ENCODE peak calls at places on chromosomes 16 and 17, in seven cellular contexts. B is tibial nerve, Q is BE2C, U is GM23248, N is Peyer's patch, S is heart left ventricle, H is HCT116. M is an unnamed sample.

GRCh38 chr16:55912022-55912421 is 36.8 kb upstream of the CES5A start:
- DNase-seq in B (no peak), Q (no peak), U (no peak), N (no peak), S (no peak), H (no peak), M (no peak)

GRCh38 chr17:33564146-33564545 is 271.1 kb upstream of the ASIC2 start:
- DNase-seq in B (no peak), Q (no peak), U (no peak), N (no peak), S (no peak), H (no peak), M (no peak)

GRCh38 chr17:3683054-3683511 is 12.9 kb downstream of the P2RX5 start:
- DNase-seq in B (no peak), Q (peak; percentile 39), U (peak; percentile 56), N (peak; percentile 71), S (no peak), H (peak; percentile 53), M (no peak)

GRCh38 chr16:58063377-58064076 is 38.0 kb downstream of the MMP15 start:
- DNase-seq in B (no peak), Q (no peak), U (no peak), N (no peak), S (no peak), H (no peak), M (no peak)

GRCh38 chr17:48307814-48308411 is 122.1 kb downstream of the SKAP1 start:
- DNase-seq in B (no peak), Q (peak; percentile 53), U (peak; percentile 79), N (peak; percentile 84), S (no peak), H (peak; percentile 78), M (peak; percentile 48)

GRCh38 chr16:14505846-14506245 is 124.2 kb downstream of the PARN start:
- DNase-seq in B (no peak), Q (no peak), U (peak; percentile 73), N (no peak), S (no peak), H (no peak), M (no peak)

GRCh38 chr16:5042574-5043171 is 8.9 kb upstream of the NAGPA start:
- DNase-seq in B (no peak), Q (no peak), U (peak; percentile 47), N (no peak), S (no peak), H (peak; percentile 27), M (no peak)

GRCh38 chr16:17301593-17302135 is 169.1 kb downstream of the XYLT1 start:
- DNase-seq in B (no peak), Q (no peak), U (no peak), N (peak; percentile 88), S (no peak), H (no peak), M (no peak)

GRCh38 chr17:78889525-78889924 is 13.5 kb downstream of the CEP295NL start:
- DNase-seq in B (no peak), Q (no peak), U (no peak), N (peak; percentile 64), S (no peak), H (no peak), M (no peak)

GRCh38 chr17:64107517-64108235 is 22.3 kb downstream of the ERN1 start:
- DNase-seq in B (no peak), Q (no peak), U (no peak), N (no peak), S (no peak), H (no peak), M (peak; percentile 39)

GRCh38 chr16:22306788-22307187 is 9.6 kb downstream of the POLR3E start:
- DNase-seq in B (no peak), Q (no peak), U (no peak), N (no peak), S (no peak), H (no peak), M (no peak)

GRCh38 chr16:89140401-89140800 is 31.1 kb upstream of the CDH15 start:
- DNase-seq in B (no peak), Q (no peak), U (no peak), N (no peak), S (peak; percentile 23), H (no peak), M (peak; percentile 14)

GRCh38 chr16:1158456-1159324 is 5.8 kb downstream of the CACNA1H start:
- DNase-seq in B (no peak), Q (no peak), U (peak; percentile 41), N (no peak), S (peak; percentile 90), H (no peak), M (no peak)
- H3K27me3 ChIP-seq in B (no peaks in the 10 kb centered on the region), Q (peaks cover 1% of the 10 kb centered on the region), U (peaks cover 12% of the 10 kb centered on the region), N (peaks cover 12% of the 10 kb centered on the region), S (peaks cover 76% of the 10 kb centered on the region), H (no peaks in the 10 kb centered on the region), M (peaks cover 3% of the 10 kb centered on the region)

DNA sequence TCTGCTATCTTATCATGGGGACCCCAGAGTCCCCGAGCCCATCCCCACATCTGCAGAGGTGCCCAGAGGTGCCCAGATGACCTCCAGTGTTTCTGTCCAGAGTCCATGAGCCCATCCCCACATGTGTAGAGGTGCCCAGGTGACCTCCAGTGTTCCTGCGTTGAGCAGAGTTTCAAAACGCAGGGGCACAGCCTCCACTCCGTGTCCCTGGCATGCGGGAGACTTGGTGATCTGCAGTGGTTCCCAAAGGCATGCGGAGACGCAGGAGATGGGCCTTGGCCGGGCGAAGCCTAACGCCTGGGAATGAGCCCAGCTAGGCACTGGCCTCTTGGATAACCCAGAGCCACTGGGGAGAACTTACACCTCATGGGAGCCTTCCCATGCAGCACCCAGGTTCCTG is 41.3 kb downstream of the COX4I1 start:
- DNase-seq in B (no peak), Q (no peak), U (no peak), N (no peak), S (no peak), H (no peak), M (no peak)
- H3K27me3 ChIP-seq in B (no peaks in the 10 kb centered on the region), Q (peaks cover 65% of the 10 kb centered on the region), U (peaks cover 64% of the 10 kb centered on the region), N (no peaks in the 10 kb centered on the region), S (peaks cover 37% of the 10 kb centered on the region), H (peaks cover 25% of the 10 kb centered on the region), M (no peaks in the 10 kb centered on the region)

DNA sequence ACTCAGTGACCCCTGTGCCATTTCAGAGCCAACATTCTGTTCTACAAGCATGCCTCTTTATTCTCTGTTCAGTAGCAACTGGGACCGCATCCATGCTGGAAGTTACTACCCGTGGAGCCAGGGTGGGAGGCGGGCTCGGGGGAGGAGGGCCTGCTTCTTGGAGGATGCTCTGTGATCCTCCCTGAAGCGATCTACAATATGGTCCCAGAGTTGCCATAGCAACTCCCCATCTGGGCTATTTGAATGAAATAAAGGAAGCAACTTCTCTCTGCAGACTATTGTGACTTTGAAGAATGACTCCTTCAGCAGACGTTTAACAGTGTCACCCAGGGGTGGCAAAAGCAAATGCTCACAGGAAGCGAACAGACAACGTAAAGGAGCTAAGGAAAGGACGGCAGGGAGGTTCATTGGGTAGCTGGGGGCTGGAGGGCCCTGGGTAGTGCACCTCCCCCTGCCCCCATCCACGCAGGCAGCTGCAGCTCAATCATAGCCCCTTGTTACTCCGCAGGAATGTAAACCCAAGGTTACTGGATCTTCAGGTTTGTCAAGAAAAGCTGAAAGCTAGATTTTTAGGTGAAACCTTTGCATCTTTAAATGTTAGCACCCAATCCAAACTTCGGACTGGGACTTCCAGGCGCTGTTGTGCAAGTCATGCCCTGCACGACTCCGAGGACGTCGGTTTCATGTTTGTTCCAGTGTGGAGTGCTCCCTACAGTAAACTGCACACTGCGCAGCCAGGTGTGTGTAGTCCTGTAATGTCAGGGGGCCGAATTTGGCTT is 51.1 kb upstream of the MEAK7 start:
- DNase-seq in B (no peak), Q (no peak), U (no peak), N (no peak), S (no peak), H (no peak), M (no peak)
- H3K27me3 ChIP-seq in B (no peaks in the 10 kb centered on the region), Q (peaks cover 12% of the 10 kb centered on the region), U (no peaks in the 10 kb centered on the region), N (no peaks in the 10 kb centered on the region), S (peaks cover 19% of the 10 kb centered on the region), H (no peaks in the 10 kb centered on the region), M (no peaks in the 10 kb centered on the region)

DNA sequence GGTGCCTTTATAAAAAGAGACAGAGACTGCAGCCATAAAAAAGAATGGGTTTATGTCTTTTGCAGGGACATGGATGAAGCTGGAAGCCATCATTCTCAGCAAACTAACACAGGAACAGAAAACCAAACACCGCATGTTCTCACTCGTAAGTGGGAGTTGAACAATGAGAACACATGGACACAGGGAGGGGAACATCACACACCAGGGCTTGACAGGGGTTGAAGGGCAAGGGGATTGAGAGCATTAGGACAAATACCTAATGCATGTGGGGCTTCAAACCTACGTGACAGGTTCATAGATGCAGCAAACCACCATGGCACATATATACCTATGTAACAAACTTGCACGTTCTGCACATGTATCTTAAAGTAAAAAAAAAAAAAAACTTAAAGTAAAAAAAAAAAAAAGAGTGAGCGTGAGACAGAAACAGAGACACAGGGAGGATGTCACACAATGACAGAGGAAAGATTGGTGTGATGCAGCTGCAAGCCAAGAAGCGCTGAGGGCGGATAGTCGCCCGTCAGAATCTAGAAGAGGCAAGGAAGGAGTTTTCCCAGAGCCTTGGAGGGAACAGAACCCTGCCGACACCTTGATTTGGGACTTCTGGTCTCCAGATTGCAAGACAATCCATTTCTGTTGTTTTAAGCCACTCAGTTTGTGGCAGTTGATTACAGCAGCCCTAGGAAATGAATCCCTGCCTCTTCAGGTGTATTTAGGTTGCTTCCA is 27.4 kb upstream of the TNS4 start:
- DNase-seq in B (peak; percentile 5), Q (no peak), U (no peak), N (peak; percentile 26), S (no peak), H (no peak), M (no peak)
- H3K27me3 ChIP-seq in B (no peaks in the 10 kb centered on the region), Q (no peaks in the 10 kb centered on the region), U (no peaks in the 10 kb centered on the region), N (no peaks in the 10 kb centered on the region), S (no peaks in the 10 kb centered on the region), H (no peaks in the 10 kb centered on the region), M (no peaks in the 10 kb centered on the region)

DNA sequence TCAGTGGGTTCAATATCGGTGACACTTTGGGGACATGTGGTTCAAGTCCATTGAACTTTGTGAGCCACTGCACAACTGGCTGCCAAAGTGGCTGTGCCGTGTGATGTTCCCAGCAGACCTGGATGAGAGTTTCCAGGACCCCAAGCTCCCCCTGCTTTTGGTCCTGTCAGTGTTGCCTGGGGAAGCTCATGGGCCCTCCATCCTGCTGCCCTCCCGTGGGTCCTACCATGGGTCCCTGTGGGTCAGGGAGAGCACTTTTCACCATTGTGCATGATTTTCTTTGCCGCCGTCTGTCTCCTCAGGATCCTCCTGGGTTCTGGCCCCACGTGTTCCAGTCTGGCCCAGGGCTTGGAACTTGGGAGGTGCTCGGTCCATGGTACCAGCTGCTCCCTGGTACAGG is 38.1 kb downstream of the LGALS9 start:
- DNase-seq in B (no peak), Q (no peak), U (no peak), N (no peak), S (no peak), H (no peak), M (no peak)
- H3K27me3 ChIP-seq in B (no peaks in the 10 kb centered on the region), Q (no peaks in the 10 kb centered on the region), U (no peaks in the 10 kb centered on the region), N (no peaks in the 10 kb centered on the region), S (no peaks in the 10 kb centered on the region), H (no peaks in the 10 kb centered on the region), M (no peaks in the 10 kb centered on the region)

M was measured in right lobe of liver.